ENCODE peak calls at places on chromosome 7, in eight cellular contexts. One of them, this sample, is unnamed.

GRCh38 chr7:24406053-24406561 is 122.1 kb downstream of the NPY start:
- DNase-seq in IMR-90: no peak
- DNase-seq in stomach: no peak
- DNase-seq in thoracic aorta: no peak
- DNase-seq in HCT116: no peak
- DNase-seq in A549: no peak
- DNase-seq in fibroblast of lung: peak; percentile 24
- DNase-seq in GM23248: no peak
- DNase-seq in this sample: no peak

GRCh38 chr7:105990726-105991465 is 27.8 kb downstream of the CDHR3 start:
- DNase-seq in IMR-90: no peak
- DNase-seq in stomach: no peak
- DNase-seq in thoracic aorta: no peak
- DNase-seq in HCT116: no peak
- DNase-seq in A549: no peak
- DNase-seq in fibroblast of lung: peak; percentile 2
- DNase-seq in GM23248: peak; percentile 47
- DNase-seq in this sample: no peak

GRCh38 chr7:47830015-47830414 is 118.3 kb downstream of the PKD1L1 start:
- DNase-seq in IMR-90: no peak
- DNase-seq in stomach: no peak
- DNase-seq in thoracic aorta: no peak
- DNase-seq in HCT116: no peak
- DNase-seq in A549: no peak
- DNase-seq in fibroblast of lung: no peak
- DNase-seq in GM23248: no peak
- DNase-seq in this sample: no peak

GRCh38 chr7:38107486-38107893 is 70.6 kb upstream of the STARD3NL start:
- DNase-seq in IMR-90: peak; percentile 35
- DNase-seq in stomach: peak; percentile 69
- DNase-seq in thoracic aorta: no peak
- DNase-seq in HCT116: peak; percentile 48
- DNase-seq in A549: peak; percentile 61
- DNase-seq in fibroblast of lung: peak; percentile 66
- DNase-seq in GM23248: peak; percentile 58
- DNase-seq in this sample: peak; percentile 71

GRCh38 chr7:148058092-148058491 is 532.5 kb upstream of the C7orf33 start:
- DNase-seq in IMR-90: no peak
- DNase-seq in stomach: no peak
- DNase-seq in thoracic aorta: no peak
- DNase-seq in HCT116: no peak
- DNase-seq in A549: no peak
- DNase-seq in fibroblast of lung: no peak
- DNase-seq in GM23248: no peak
- DNase-seq in this sample: no peak

GRCh38 chr7:50349963-50350944 is 45.7 kb downstream of the IKZF1 start:
- DNase-seq in IMR-90: no peak
- DNase-seq in stomach: no peak
- DNase-seq in thoracic aorta: no peak
- DNase-seq in HCT116: no peak
- DNase-seq in A549: no peak
- DNase-seq in fibroblast of lung: no peak
- DNase-seq in GM23248: no peak
- DNase-seq in this sample: no peak

GRCh38 chr7:55574062-55574717 is 1.9 kb upstream of the VOPP1 start:
- DNase-seq in IMR-90: peak; percentile 28
- DNase-seq in stomach: no peak
- DNase-seq in thoracic aorta: no peak
- DNase-seq in HCT116: no peak
- DNase-seq in A549: no peak
- DNase-seq in fibroblast of lung: peak; percentile 74
- DNase-seq in GM23248: peak; percentile 45
- DNase-seq in this sample: peak; percentile 37

GRCh38 chr7:27835408-27835807 is 95.4 kb downstream of the TAX1BP1 start:
- DNase-seq in IMR-90: peak; percentile 26
- DNase-seq in stomach: no peak
- DNase-seq in thoracic aorta: no peak
- DNase-seq in HCT116: no peak
- DNase-seq in A549: no peak
- DNase-seq in fibroblast of lung: no peak
- DNase-seq in GM23248: no peak
- DNase-seq in this sample: no peak

GRCh38 chr7:41007351-41007751 is 695.5 kb downstream of the INHBA start:
- DNase-seq in IMR-90: no peak
- DNase-seq in stomach: no peak
- DNase-seq in thoracic aorta: no peak
- DNase-seq in HCT116: no peak
- DNase-seq in A549: no peak
- DNase-seq in fibroblast of lung: peak; percentile 77
- DNase-seq in GM23248: no peak
- DNase-seq in this sample: no peak

GRCh38 chr7:103880201-103880600 is 109.3 kb downstream of the RELN start:
- DNase-seq in IMR-90: no peak
- DNase-seq in stomach: no peak
- DNase-seq in thoracic aorta: no peak
- DNase-seq in HCT116: no peak
- DNase-seq in A549: no peak
- DNase-seq in fibroblast of lung: no peak
- DNase-seq in GM23248: no peak
- DNase-seq in this sample: no peak

GRCh38 chr7:1505731-1506550 is 1.8 kb upstream of the INTS1 start:
- DNase-seq in IMR-90: no peak
- DNase-seq in stomach: no peak
- DNase-seq in thoracic aorta: no peak
- DNase-seq in HCT116: no peak
- DNase-seq in A549: peak; percentile 78
- DNase-seq in fibroblast of lung: no peak
- DNase-seq in GM23248: no peak
- DNase-seq in this sample: no peak
- H3K27ac ChIP-seq in IMR-90: no peak overlapping the region
- H3K27ac ChIP-seq in stomach: no peak overlapping the region
- H3K27ac ChIP-seq in thoracic aorta: no peak overlapping the region
- H3K27ac ChIP-seq in HCT116: peak overlapping the region; percentile 79
- H3K27ac ChIP-seq in A549: peak overlapping the region; percentile 87
- H3K27ac ChIP-seq in fibroblast of lung: no peak overlapping the region
- H3K27ac ChIP-seq in GM23248: no peak overlapping the region
- H3K27ac ChIP-seq in this sample: no peak overlapping the region

DNA sequence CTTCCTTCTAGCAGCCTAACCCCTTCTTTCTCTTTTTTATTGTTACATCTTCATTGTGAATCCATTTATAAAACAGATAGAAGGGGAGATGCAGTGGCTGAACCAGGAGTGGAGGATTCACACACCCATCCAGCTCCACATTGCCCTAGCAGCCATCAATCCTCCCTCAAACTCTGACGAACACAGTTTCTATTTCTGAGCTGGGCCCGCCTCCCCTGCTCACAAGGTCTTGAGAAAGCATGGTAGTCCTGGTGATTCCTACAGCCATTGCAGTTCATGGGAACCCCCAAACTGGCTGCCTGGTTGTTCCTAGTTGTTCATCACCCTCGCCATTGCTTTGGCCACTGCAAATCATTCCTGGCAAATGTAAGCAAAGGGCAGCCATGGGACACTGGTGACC is 258.5 kb upstream of the AOAH start:
- DNase-seq in IMR-90: no peak
- DNase-seq in stomach: no peak
- DNase-seq in thoracic aorta: no peak
- DNase-seq in HCT116: no peak
- DNase-seq in A549: no peak
- DNase-seq in fibroblast of lung: no peak
- DNase-seq in GM23248: no peak
- DNase-seq in this sample: no peak
- H3K4me1 ChIP-seq in IMR-90: no peaks in the 10 kb centered on the region
- H3K4me1 ChIP-seq in stomach: peaks cover 42% of the 10 kb centered on the region
- H3K4me1 ChIP-seq in thoracic aorta: peaks cover 10% of the 10 kb centered on the region
- H3K4me1 ChIP-seq in HCT116: peaks cover 7% of the 10 kb centered on the region
- H3K4me1 ChIP-seq in A549: no peaks in the 10 kb centered on the region
- H3K4me1 ChIP-seq in fibroblast of lung: no peaks in the 10 kb centered on the region
- H3K4me1 ChIP-seq in GM23248: no peaks in the 10 kb centered on the region
- H3K4me1 ChIP-seq in this sample: peaks cover 5% of the 10 kb centered on the region

GRCh38 chr7:43646603-43647313 is 63.9 kb downstream of the STK17A start:
- DNase-seq in IMR-90: peak; percentile 60
- DNase-seq in stomach: no peak
- DNase-seq in thoracic aorta: no peak
- DNase-seq in HCT116: no peak
- DNase-seq in A549: no peak
- DNase-seq in fibroblast of lung: peak; percentile 70
- DNase-seq in GM23248: peak; percentile 90
- DNase-seq in this sample: no peak
- H3K4me3 ChIP-seq in IMR-90: peak overlapping the region; percentile 0
- H3K4me3 ChIP-seq in stomach: no peak overlapping the region
- H3K4me3 ChIP-seq in thoracic aorta: peak overlapping the region; percentile 61
- H3K4me3 ChIP-seq in HCT116: no peak overlapping the region
- H3K4me3 ChIP-seq in A549: no peak overlapping the region
- H3K4me3 ChIP-seq in fibroblast of lung: no peak overlapping the region
- H3K4me3 ChIP-seq in GM23248: peak overlapping the region; percentile 53
- H3K4me3 ChIP-seq in this sample: no peak overlapping the region

GRCh38 chr7:107969856-107970255 is 33.1 kb downstream of the LAMB1 start:
- DNase-seq in IMR-90: no peak
- DNase-seq in stomach: no peak
- DNase-seq in thoracic aorta: no peak
- DNase-seq in HCT116: no peak
- DNase-seq in A549: no peak
- DNase-seq in fibroblast of lung: no peak
- DNase-seq in GM23248: no peak
- DNase-seq in this sample: no peak
- H3K27ac ChIP-seq in IMR-90: no peak overlapping the region
- H3K27ac ChIP-seq in stomach: no peak overlapping the region
- H3K27ac ChIP-seq in thoracic aorta: peak overlapping the region; percentile 70
- H3K27ac ChIP-seq in HCT116: no peak overlapping the region
- H3K27ac ChIP-seq in A549: no peak overlapping the region
- H3K27ac ChIP-seq in fibroblast of lung: no peak overlapping the region
- H3K27ac ChIP-seq in GM23248: no peak overlapping the region
- H3K27ac ChIP-seq in this sample: no peak overlapping the region

This sample was measured in SJCRH30.